ENCODE peak calls at places on chromosomes 16 and 17, in six cellular contexts. L is tibial artery; W is thyroid gland; I is aorta; H is T-helper 1 cell; T is CD8-positive, alpha-beta memory T cell. S is an unnamed sample.

GRCh38 chr16:86307518-86307903 is 202.8 kb upstream of the FOXF1 start:
- DNase-seq in W (no peak), H (no peak), I (no peak), L (no peak), T (no peak), S (no peak)

GRCh38 chr17:68627956-68628355 is 26.8 kb upstream of the FAM20A start:
- DNase-seq in H (no peak), L (no peak), T (no peak), I (no peak), W (peak), S (no peak)

GRCh38 chr17:2028234-2028614 is 1.7 kb upstream of the DPH1 start:
- DNase-seq in H (no peak), T (no peak), L (no peak), I (no peak), W (no peak), S (no peak)

GRCh38 chr17:47802341-47803022 is 19.1 kb downstream of the OSBPL7 start:
- DNase-seq in T (peak), I (peak), H (peak), L (no peak), W (peak), S (no peak)

GRCh38 chr16:17364319-17365210 is 106.2 kb downstream of the XYLT1 start:
- DNase-seq in T (peak), W (peak), L (no peak), I (no peak), H (peak), S (no peak)

GRCh38 chr16:15907863-15908478 is 19.6 kb upstream of the CEP20 start:
- DNase-seq in I (no peak), W (peak), H (peak), T (peak), L (no peak), S (no peak)

GRCh38 chr17:20995164-20995872 is 47.5 kb downstream of the USP22 start:
- DNase-seq in L (peak), H (no peak), I (no peak), W (no peak), T (no peak), S (no peak)

GRCh38 chr16:87371261-87371866 is 12.2 kb downstream of the FBXO31 start:
- DNase-seq in W (no peak), L (no peak), H (no peak), I (no peak), T (no peak), S (peak)

GRCh38 chr17:81819648-81820171 is 13.4 kb downstream of the MCRIP1 start:
- DNase-seq in T (no peak), H (no peak), I (no peak), W (no peak), L (no peak), S (no peak)

GRCh38 chr17:82275326-82275725 is 1.8 kb upstream of the CSNK1D start:
- DNase-seq in H (no peak), T (no peak), I (no peak), W (no peak), L (no peak), S (peak)

GRCh38 chr16:55832788-55833583 is at the start of gene CES1:
- DNase-seq in H (no peak), I (peak), L (peak), T (no peak), W (peak), S (peak)

GRCh38 chr17:47905221-47905733 is 9.2 kb downstream of the SP2 start:
- DNase-seq in T (no peak), H (no peak), L (peak), W (peak), I (peak), S (peak)

GRCh38 chr16:2492292-2492691 is 17.4 kb downstream of the TBC1D24 start:
- DNase-seq in H (no peak), L (no peak), I (no peak), W (no peak), T (no peak), S (no peak)

GRCh38 chr16:23452572-23453337 is at the start of gene COG7:
- DNase-seq in T (peak), L (peak), H (peak), W (peak), I (peak), S (peak)

GRCh38 chr17:1936766-1937165 is 88.4 kb downstream of the RTN4RL1 start:
- DNase-seq in I (no peak), W (no peak), L (no peak), T (no peak), H (no peak), S (no peak)

GRCh38 chr16:17211797-17212196 is 259.0 kb downstream of the XYLT1 start:
- DNase-seq in W (no peak), I (no peak), L (no peak), T (no peak), H (peak), S (no peak)

GRCh38 chr16:81558444-81559175 is 114.0 kb downstream of the CMIP start:
- DNase-seq in L (peak), I (peak), T (no peak), H (no peak), W (peak), S (peak)

GRCh38 chr16:31094088-31094423 is 541 bp downstream of the VKORC1 start:
- DNase-seq in W (peak), L (peak), H (no peak), I (peak), T (no peak), S (no peak)

GRCh38 chr17:30372755-30373154 is 6.0 kb upstream of the CPD start:
- DNase-seq in H (peak), I (no peak), L (no peak), W (no peak), T (no peak), S (no peak)

GRCh38 chr17:16371742-16372141 is 9.1 kb upstream of the UBB start:
- DNase-seq in T (no peak), I (no peak), W (no peak), H (no peak), L (no peak), S (no peak)

GRCh38 chr16:31354394-31355291 is at the start of gene ITGAX:
- DNase-seq in H (peak), W (no peak), L (peak), T (peak), I (peak), S (peak)

GRCh38 chr17:39225974-39226683 is 384 bp upstream of the STAC2 start:
- DNase-seq in L (peak), H (no peak), I (peak), W (peak), T (peak), S (no peak)